ENCODE peak calls at places on chromosomes 12 and 14, in five cellular contexts. L, J, W, F and Z are unnamed samples.

GRCh38 chr12:49187184-49187583 is 1.7 kb downstream of the TUBA1A start:
- DNase-seq in L (peak), J (peak), W (peak), F (no peak), Z (peak)

GRCh38 chr14:58899317-58899713 is 261.6 kb downstream of the DACT1 start:
- DNase-seq in L (peak), J (no peak), W (no peak), F (no peak), Z (no peak)

GRCh38 chr12:80805106-80805505 is 88.4 kb downstream of the MYF5 start:
- DNase-seq in L (no peak), J (no peak), W (no peak), F (no peak), Z (no peak)

GRCh38 chr12:92021665-92022033 is 124.0 kb downstream of the BTG1 start:
- DNase-seq in L (no peak), J (peak), W (no peak), F (no peak), Z (no peak)

GRCh38 chr14:47675489-47676300 is at the start of gene MDGA2:
- DNase-seq in L (no peak), J (peak), W (no peak), F (peak), Z (no peak)

GRCh38 chr14:92341791-92342190 is 18.8 kb downstream of the SLC24A4 start:
- DNase-seq in L (no peak), J (no peak), W (no peak), F (no peak), Z (no peak)

GRCh38 chr14:89965839-89966238 is 10.1 kb downstream of the TDP1 start:
- DNase-seq in L (no peak), J (no peak), W (no peak), F (no peak), Z (no peak)

GRCh38 chr12:115749485-115749884 is 528.0 kb downstream of the MED13L start:
- DNase-seq in L (no peak), J (no peak), W (no peak), F (no peak), Z (no peak)

GRCh38 chr12:80195143-80195726 is 95.9 kb downstream of the OTOGL start:
- DNase-seq in L (peak), J (peak), W (no peak), F (peak), Z (no peak)

GRCh38 chr14:81506512-81506911 is 27.1 kb downstream of the SEL1L start:
- DNase-seq in L (no peak), J (no peak), W (no peak), F (no peak), Z (no peak)

GRCh38 chr12:55797068-55797467 is 20.5 kb downstream of the SARNP start:
- DNase-seq in L (peak), J (peak), W (peak), F (no peak), Z (no peak)

GRCh38 chr12:103495783-103496456 is at the start of gene C12orf42:
- DNase-seq in L (peak), J (peak), W (peak), F (peak), Z (no peak)

GRCh38 chr14:31926123-31926522 is 151.0 kb upstream of the ARHGAP5 start:
- DNase-seq in L (peak), J (peak), W (no peak), F (peak), Z (no peak)

GRCh38 chr12:132333766-132334165 is 4.4 kb upstream of the GALNT9 start:
- DNase-seq in L (no peak), J (no peak), W (no peak), F (no peak), Z (no peak)

GRCh38 chr12:132191715-132192553 is 47.7 kb downstream of the NOC4L start:
- DNase-seq in L (no peak), J (no peak), W (no peak), F (no peak), Z (no peak)

GRCh38 chr12:127205781-127206535 is 1061.0 kb upstream of the TMEM132C start:
- DNase-seq in L (no peak), J (no peak), W (no peak), F (no peak), Z (no peak)

GRCh38 chr14:69316449-69317391 is 56.8 kb downstream of the GALNT16 start:
- DNase-seq in L (peak), J (no peak), W (peak), F (no peak), Z (peak)

GRCh38 chr14:22472935-22473854 is 115.8 kb downstream of the DAD1 start:
- DNase-seq in L (peak), J (peak), W (peak), F (peak), Z (no peak)

GRCh38 chr14:89640141-89640540 is 223.1 kb upstream of the FOXN3 start:
- DNase-seq in L (peak), J (no peak), W (no peak), F (no peak), Z (no peak)

GRCh38 chr14:32986791-32987545 is 48.3 kb downstream of the NPAS3 start:
- DNase-seq in L (peak), J (peak), W (no peak), F (no peak), Z (no peak)

GRCh38 chr12:524167-524951 is 64.6 kb downstream of the B4GALNT3 start:
- DNase-seq in L (no peak), J (no peak), W (no peak), F (no peak), Z (no peak)

GRCh38 chr12:40312982-40313576 is 88.3 kb downstream of the LRRK2 start:
- DNase-seq in L (peak), J (no peak), W (no peak), F (no peak), Z (no peak)

GRCh38 chr12:133130808-133131128 is 341 bp downstream of the ZNF10 start:
- DNase-seq in L (no peak), J (no peak), W (peak), F (peak), Z (no peak)

GRCh38 chr14:55481769-55482168 is 41.4 kb upstream of the TBPL2 start:
- DNase-seq in L (no peak), J (no peak), W (no peak), F (no peak), Z (no peak)

DNA sequence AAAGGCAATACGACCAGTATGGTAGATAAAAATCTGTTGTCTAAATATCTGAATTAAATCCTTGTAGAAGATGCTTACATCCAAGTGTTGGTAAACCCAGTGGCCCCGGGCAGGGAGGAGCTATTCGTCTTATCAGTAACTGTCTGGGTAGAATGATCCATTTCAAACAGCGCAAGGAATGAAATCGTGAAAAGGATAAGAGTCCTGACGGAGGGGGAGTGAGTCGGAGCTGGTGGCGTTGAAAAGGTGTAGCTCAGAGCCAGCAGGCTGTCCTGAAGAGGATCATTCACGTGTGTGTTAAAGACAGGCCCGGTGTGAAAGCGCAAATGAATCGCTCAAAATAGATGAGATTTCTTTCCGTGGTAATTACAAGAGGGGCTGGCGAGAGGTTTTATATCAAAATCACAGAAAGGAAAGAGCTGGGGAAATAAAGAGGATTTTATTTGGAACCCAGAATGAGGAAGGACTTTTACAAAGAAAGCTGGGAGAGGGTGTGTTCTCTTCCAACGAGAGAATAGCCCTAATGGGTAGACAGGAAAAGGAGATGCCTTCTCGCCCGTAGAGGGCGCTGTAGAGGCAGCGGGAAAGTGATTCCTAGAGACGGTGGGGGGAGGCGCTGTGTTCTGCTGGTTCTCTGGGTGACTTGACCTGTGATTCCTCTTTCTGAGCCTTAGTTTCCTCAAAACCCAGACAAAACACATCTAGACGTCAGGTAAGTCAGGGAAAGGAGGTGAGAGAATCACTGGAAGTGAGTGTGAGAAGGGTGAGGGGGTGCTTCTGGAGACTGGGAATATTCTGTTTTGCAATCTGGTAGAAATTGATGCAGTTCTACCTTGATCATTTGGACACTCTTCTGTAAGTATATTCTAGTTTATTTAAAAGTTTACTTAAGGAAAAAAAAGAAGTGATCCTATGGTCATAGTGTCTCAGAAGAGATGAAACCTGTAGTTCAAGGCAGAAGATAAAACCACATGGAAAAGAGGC is 39.3 kb downstream of the SRRM4 start:
- DNase-seq in L (no peak), J (peak), W (no peak), F (peak), Z (peak)
- TF ChIP-seq CTCF in L (peak), J (peak), W (no peak), F (peak), Z (no peak)

GRCh38 chr12:88575361-88575959 is 4.8 kb downstream of the KITLG start:
- DNase-seq in L (no peak), J (no peak), W (no peak), F (no peak), Z (no peak)

GRCh38 chr12:88578274-88578673 is 2.0 kb downstream of the KITLG start:
- DNase-seq in L (no peak), J (peak), W (no peak), F (no peak), Z (no peak)

GRCh38 chr12:88579572-88579940 is 715 bp downstream of the KITLG start:
- DNase-seq in L (no peak), J (peak), W (peak), F (peak), Z (no peak)

GRCh38 chr12:88578821-88579518 is 1.3 kb downstream of the KITLG start:
- DNase-seq in L (no peak), J (peak), W (peak), F (peak), Z (no peak)

DNA sequence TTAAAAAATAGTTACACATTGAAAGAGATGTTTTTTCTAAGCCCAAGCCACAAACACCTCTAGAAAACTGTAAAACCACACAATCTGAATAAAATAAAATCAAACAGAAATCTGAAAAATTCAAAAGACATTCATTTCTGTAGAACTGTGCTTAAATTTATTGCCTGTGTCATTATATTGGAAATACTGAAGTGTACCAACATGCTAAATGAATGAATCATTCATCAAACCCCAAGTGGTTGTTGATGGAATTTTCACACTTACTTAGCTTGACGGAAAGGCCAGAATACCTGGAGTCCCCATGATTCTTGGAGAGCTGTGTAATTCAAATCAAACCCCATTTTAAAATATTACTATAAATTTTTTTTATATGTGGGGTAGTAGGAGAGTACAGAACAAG is 2.7 kb downstream of the KITLG start:
- DNase-seq in L (no peak), J (no peak), W (no peak), F (no peak), Z (no peak)
- TF ChIP-seq CTCF in L (peak), J (no peak), W (no peak), F (no peak), Z (peak)

GRCh38 chr12:119412811-119413794 is 78.6 kb downstream of the CCDC60 start:
- DNase-seq in L (peak), J (peak), W (peak), F (peak), Z (no peak)
- TF ChIP-seq CTCF in L (peak), J (peak), W (peak), F (peak), Z (peak)

GRCh38 chr12:20946732-20947131 is 136.2 kb downstream of the SLCO1B3 start:
- DNase-seq in L (peak), J (peak), W (no peak), F (peak), Z (no peak)
- TF ChIP-seq CTCF in L (peak), J (peak), W (no peak), F (peak), Z (peak)

DNA sequence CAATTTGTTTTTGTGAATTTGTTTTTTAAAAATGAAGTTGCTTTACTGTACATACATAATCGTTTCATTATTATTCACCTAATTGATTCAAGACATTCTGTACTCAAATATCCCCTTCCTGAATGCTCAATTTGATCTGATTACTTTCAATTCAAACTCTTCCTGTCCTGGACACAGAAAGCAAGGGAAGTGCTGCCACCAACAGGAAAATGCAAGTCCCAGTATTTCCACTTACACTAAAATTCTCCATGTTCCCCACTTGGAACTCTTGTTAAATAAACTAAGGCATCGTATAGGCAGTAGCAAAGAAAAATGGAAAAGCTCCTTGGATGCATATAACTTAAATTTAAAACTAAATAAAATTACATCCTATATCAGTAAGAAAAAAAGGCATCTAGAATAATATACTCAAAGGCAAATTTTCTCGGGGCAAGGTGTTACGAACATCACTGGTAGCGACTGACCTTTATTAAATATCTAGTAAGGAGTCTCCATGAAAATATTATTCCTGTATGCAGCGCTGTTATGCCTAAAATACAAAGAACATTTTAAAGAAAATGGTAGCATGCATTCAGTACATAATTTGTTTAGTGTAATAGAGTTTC is 72.0 kb upstream of the DBX2 start:
- DNase-seq in L (peak), J (peak), W (no peak), F (no peak), Z (no peak)
- TF ChIP-seq CTCF in L (peak), J (peak), W (no peak), F (peak), Z (peak)

GRCh38 chr12:106032141-106032925 is 106.4 kb downstream of the NUAK1 start:
- DNase-seq in L (peak), J (no peak), W (no peak), F (no peak), Z (no peak)
- TF ChIP-seq CTCF in L (no peak), J (no peak), W (no peak), F (no peak), Z (no peak)

GRCh38 chr12:68841717-68842116 is 33.7 kb downstream of the MDM2 start:
- DNase-seq in L (no peak), J (no peak), W (no peak), F (no peak), Z (no peak)
- TF ChIP-seq CTCF in L (no peak), J (no peak), W (no peak), F (no peak), Z (no peak)

DNA sequence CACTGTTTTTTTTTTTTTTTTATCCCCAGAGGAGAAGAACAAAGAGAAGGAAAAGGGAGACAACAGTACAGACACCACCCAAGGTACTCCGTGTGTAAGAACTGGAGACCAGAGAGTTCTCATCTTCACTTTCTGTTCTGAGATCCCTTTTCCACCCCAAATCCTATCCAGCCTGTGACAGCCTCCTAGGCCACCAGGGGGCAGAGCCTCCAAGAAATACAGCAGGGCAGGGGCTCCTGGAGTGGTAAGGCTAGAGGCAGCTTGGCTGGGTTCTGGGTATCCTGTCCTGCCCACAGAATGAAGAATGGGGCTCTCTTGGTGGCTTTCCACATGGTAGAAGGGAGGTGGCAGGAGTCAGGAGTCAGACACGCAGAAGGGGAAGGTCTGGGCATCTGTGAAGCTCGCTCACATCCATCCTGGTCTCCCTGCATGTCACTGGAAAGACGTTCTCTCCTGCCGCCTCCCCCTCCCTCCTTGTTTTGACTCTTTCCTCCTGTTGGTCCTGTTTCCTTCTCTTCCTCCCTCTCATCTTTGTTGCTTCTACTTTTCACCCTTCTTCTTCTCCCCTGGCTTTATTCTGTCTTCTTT is 12.0 kb downstream of the CLSTN3 start:
- DNase-seq in L (peak), J (peak), W (peak), F (peak), Z (no peak)
- TF ChIP-seq CTCF in L (peak), J (peak), W (peak), F (peak), Z (peak)

GRCh38 chr12:57614948-57615500 is 3.8 kb downstream of the ARHGEF25 start:
- DNase-seq in L (no peak), J (no peak), W (no peak), F (no peak), Z (no peak)
- TF ChIP-seq CTCF in L (no peak), J (no peak), W (no peak), F (no peak), Z (no peak)